ENCODE peak calls at places on chromosome 11, in five cellular contexts. O is Daoy, Y is neural crest cell, N is EL, Q is coronary artery. I is an unnamed sample.

GRCh38 chr11:61891331-61892084 is at the start of gene FADS3:
- DNase-seq in O (peak; percentile 84), Y (peak; percentile 61), N (peak; percentile 87), Q (peak; percentile 95), I (peak; percentile 43)

GRCh38 chr11:556857-557256 is 3.7 kb downstream of the LMNTD2 start:
- DNase-seq in O (no peak), Y (no peak), N (no peak), Q (no peak), I (no peak)

GRCh38 chr11:59779487-59779886 is 24.3 kb downstream of the STX3 start:
- DNase-seq in O (no peak), Y (no peak), N (no peak), Q (no peak), I (no peak)

GRCh38 chr11:130692220-130692619 is 224.1 kb downstream of the SNX19 start:
- DNase-seq in O (no peak), Y (no peak), N (no peak), Q (no peak), I (no peak)

GRCh38 chr11:122305426-122305825 is 189.4 kb upstream of the BLID start:
- DNase-seq in O (no peak), Y (no peak), N (no peak), Q (no peak), I (no peak)

GRCh38 chr11:16070573-16070972 is 285.8 kb downstream of the SOX6 start:
- DNase-seq in O (no peak), Y (no peak), N (no peak), Q (no peak), I (no peak)

GRCh38 chr11:26584818-26585217 is 12.8 kb upstream of the MUC15 start:
- DNase-seq in O (no peak), Y (no peak), N (no peak), Q (no peak), I (no peak)

GRCh38 chr11:96013459-96014213 is 89.7 kb upstream of the MTMR2 start:
- DNase-seq in O (no peak), Y (no peak), N (no peak), Q (no peak), I (no peak)

GRCh38 chr11:70730411-70730810 is 332.1 kb downstream of the CTTN start:
- DNase-seq in O (no peak), Y (no peak), N (no peak), Q (no peak), I (no peak)

GRCh38 chr11:111157571-111157970 is 88.0 kb upstream of the POU2AF2 start:
- DNase-seq in O (no peak), Y (no peak), N (no peak), Q (no peak), I (no peak)

GRCh38 chr11:73729594-73730206 is 31.2 kb downstream of the RAB6A start:
- DNase-seq in O (peak; percentile 6), Y (peak; percentile 22), N (peak; percentile 12), Q (no peak), I (no peak)

GRCh38 chr11:10770626-10771254 is 19.7 kb downstream of the CTR9 start:
- DNase-seq in O (peak; percentile 27), Y (peak; percentile 39), N (peak; percentile 54), Q (no peak), I (no peak)

GRCh38 chr11:76380161-76380976 is 563 bp downstream of the THAP12 start:
- DNase-seq in O (no peak), Y (peak; percentile 14), N (peak; percentile 41), Q (peak; percentile 78), I (peak; percentile 21)

GRCh38 chr11:27403195-27403594 is 40.2 kb upstream of the CCDC34 start:
- DNase-seq in O (no peak), Y (no peak), N (no peak), Q (no peak), I (no peak)

GRCh38 chr11:70916321-70916720 is 336.1 kb downstream of the SHANK2 start:
- DNase-seq in O (no peak), Y (no peak), N (no peak), Q (no peak), I (no peak)

GRCh38 chr11:501683-502287 is 5.3 kb downstream of the RNH1 start:
- DNase-seq in O (no peak), Y (no peak), N (no peak), Q (peak; percentile 71), I (no peak)

GRCh38 chr11:117300301-117300700 is 9.2 kb downstream of the BACE1-AS start:
- DNase-seq in O (no peak), Y (peak; percentile 43), N (peak; percentile 23), Q (no peak), I (no peak)

GRCh38 chr11:121869478-121869877 is 246.5 kb downstream of the BLID start:
- DNase-seq in O (no peak), Y (no peak), N (no peak), Q (no peak), I (no peak)

GRCh38 chr11:44940424-44940823 is 10.3 kb downstream of the TP53I11 start:
- DNase-seq in O (no peak), Y (no peak), N (no peak), Q (no peak), I (no peak)

GRCh38 chr11:78414321-78415051 is 3.1 kb downstream of the GAB2 start:
- DNase-seq in O (no peak), Y (no peak), N (peak; percentile 29), Q (no peak), I (no peak)

GRCh38 chr11:12674936-12675696 is 895 bp downstream of the TEAD1 start:
- DNase-seq in O (peak; percentile 53), Y (no peak), N (peak; percentile 45), Q (peak; percentile 78), I (no peak)

GRCh38 chr11:19519912-19520641 is 192.6 kb upstream of the NAV2 start:
- DNase-seq in O (no peak), Y (no peak), N (peak; percentile 22), Q (peak; percentile 55), I (no peak)

GRCh38 chr11:121024989-121025388 is 1.1 kb downstream of the TBCEL start:
- DNase-seq in O (no peak), Y (no peak), N (peak; percentile 7), Q (no peak), I (no peak)

GRCh38 chr11:103744496-103745153 is 291.8 kb upstream of the DDI1 start:
- DNase-seq in O (no peak), Y (no peak), N (no peak), Q (no peak), I (no peak)

GRCh38 chr11:6693342-6694228 is 10.4 kb upstream of the MRPL17 start:
- DNase-seq in O (peak; percentile 74), Y (no peak), N (peak; percentile 94), Q (no peak), I (peak; percentile 7)

GRCh38 chr11:23574149-23574548 is 713.9 kb upstream of the CCDC179 start:
- DNase-seq in O (no peak), Y (no peak), N (no peak), Q (no peak), I (no peak)

GRCh38 chr11:113951487-113951886 is 23.4 kb upstream of the HTR3A start:
- DNase-seq in O (no peak), Y (no peak), N (no peak), Q (no peak), I (no peak)

GRCh38 chr11:33531743-33532181 is 168.9 kb downstream of the C11orf91 start:
- DNase-seq in O (peak; percentile 86), Y (no peak), N (peak; percentile 91), Q (no peak), I (no peak)

GRCh38 chr11:34620820-34621792 is at the start of gene EHF:
- DNase-seq in O (no peak), Y (no peak), N (no peak), Q (no peak), I (no peak)

GRCh38 chr11:13952668-13953067 is 9.9 kb upstream of the SPON1 start:
- DNase-seq in O (no peak), Y (no peak), N (no peak), Q (no peak), I (no peak)

GRCh38 chr11:13337986-13338436 is 60.4 kb downstream of the BMAL1 start:
- DNase-seq in O (no peak), Y (no peak), N (peak; percentile 71), Q (no peak), I (no peak)

GRCh38 chr11:130719516-130719915 is 196.8 kb downstream of the SNX19 start:
- DNase-seq in O (no peak), Y (no peak), N (peak; percentile 78), Q (no peak), I (no peak)

GRCh38 chr11:10461276-10461790 is 6.3 kb downstream of the AMPD3 start:
- DNase-seq in O (no peak), Y (no peak), N (no peak), Q (no peak), I (no peak)

GRCh38 chr11:64246874-64247728 is at the start of gene PPP1R14B:
- DNase-seq in O (peak; percentile 91), Y (peak; percentile 86), N (peak; percentile 86), Q (peak; percentile 93), I (peak; percentile 68)

GRCh38 chr11:37712246-37712645 is 1114.2 kb upstream of the RAG2 start:
- DNase-seq in O (no peak), Y (peak; percentile 2), N (peak; percentile 17), Q (no peak), I (no peak)

GRCh38 chr11:57424137-57424801 is 2.7 kb downstream of the SLC43A3 start:
- DNase-seq in O (no peak), Y (no peak), N (no peak), Q (no peak), I (no peak)

GRCh38 chr11:116888884-116889549 is 51.6 kb upstream of the APOA1 start:
- DNase-seq in O (no peak), Y (no peak), N (no peak), Q (no peak), I (no peak)

GRCh38 chr11:45097721-45098493 is 48.5 kb upstream of the PRDM11 start:
- DNase-seq in O (peak; percentile 70), Y (peak; percentile 81), N (peak; percentile 39), Q (no peak), I (no peak)

GRCh38 chr11:132114185-132114584 is 743.8 kb downstream of the NTM start:
- DNase-seq in O (peak; percentile 58), Y (peak; percentile 26), N (no peak), Q (no peak), I (no peak)

GRCh38 chr11:31968774-31969433 is 122.0 kb upstream of the RCN1 start:
- DNase-seq in O (peak; percentile 61), Y (no peak), N (peak; percentile 82), Q (no peak), I (no peak)